ENCODE peak calls at places on chromosomes 6 and 20, in nine cellular contexts. Q, G, J, B, P, Z, N, K and X are unnamed samples.

GRCh38 chr6:116695398-116695797 is 14.4 kb downstream of the KPNA5 start:
- DNase-seq in Q (no peak), G (no peak), J (no peak), B (no peak), P (no peak), Z (no peak), N (no peak), K (peak; percentile 20), X (peak; percentile 24)

GRCh38 chr6:161722394-161722793 is 448.5 kb upstream of the AGPAT4 start:
- DNase-seq in Q (no peak), G (no peak), J (no peak), B (no peak), P (no peak), Z (no peak), N (no peak), K (no peak), X (no peak)

GRCh38 chr20:41032243-41032642 is 3.6 kb downstream of the TOP1 start:
- DNase-seq in Q (peak; percentile 71), G (no peak), J (no peak), B (no peak), P (peak; percentile 29), Z (no peak), N (no peak), K (no peak), X (no peak)

GRCh38 chr6:33869826-33870423 is 66.1 kb upstream of the MLN start:
- DNase-seq in Q (no peak), G (no peak), J (no peak), B (peak; percentile 52), P (no peak), Z (no peak), N (no peak), K (no peak), X (no peak)

GRCh38 chr6:167684276-167685104 is 142.2 kb upstream of the AFDN start:
- DNase-seq in Q (no peak), G (no peak), J (no peak), B (no peak), P (no peak), Z (no peak), N (no peak), K (no peak), X (no peak)

GRCh38 chr20:61903575-61904340 is 161.9 kb downstream of the TAF4 start:
- DNase-seq in Q (no peak), G (no peak), J (no peak), B (peak; percentile 71), P (no peak), Z (no peak), N (no peak), K (no peak), X (no peak)

GRCh38 chr20:39059036-39059435 is 96.9 kb downstream of the DHX35 start:
- DNase-seq in Q (no peak), G (no peak), J (no peak), B (no peak), P (no peak), Z (no peak), N (no peak), K (no peak), X (no peak)

GRCh38 chr6:160972111-160972510 is 19.5 kb upstream of the MAP3K4 start:
- DNase-seq in Q (peak; percentile 97), G (no peak), J (no peak), B (no peak), P (peak; percentile 96), Z (no peak), N (no peak), K (no peak), X (peak; percentile 34)

GRCh38 chr6:75932067-75932466 is 140.4 kb downstream of the IMPG1 start:
- DNase-seq in Q (peak; percentile 4), G (peak; percentile 73), J (no peak), B (no peak), P (peak; percentile 19), Z (no peak), N (peak; percentile 34), K (no peak), X (peak; percentile 47)

GRCh38 chr6:53299331-53299835 is 49.4 kb downstream of the ELOVL5 start:
- DNase-seq in Q (no peak), G (no peak), J (no peak), B (no peak), P (no peak), Z (no peak), N (no peak), K (no peak), X (no peak)

GRCh38 chr6:125939796-125940195 is 16.8 kb upstream of the HINT3 start:
- DNase-seq in Q (no peak), G (no peak), J (no peak), B (no peak), P (no peak), Z (no peak), N (no peak), K (no peak), X (no peak)

GRCh38 chr6:53306819-53307347 is 41.9 kb downstream of the ELOVL5 start:
- DNase-seq in Q (peak; percentile 49), G (no peak), J (no peak), B (no peak), P (peak; percentile 93), Z (no peak), N (no peak), K (peak; percentile 80), X (peak; percentile 70)

GRCh38 chr20:31788578-31788977 is 30.6 kb upstream of the MYLK2 start:
- DNase-seq in Q (peak; percentile 28), G (no peak), J (no peak), B (no peak), P (no peak), Z (no peak), N (no peak), K (no peak), X (no peak)

GRCh38 chr20:48189177-48189576 is 403.9 kb upstream of the SULF2 start:
- DNase-seq in Q (no peak), G (no peak), J (no peak), B (no peak), P (peak; percentile 86), Z (no peak), N (no peak), K (no peak), X (peak; percentile 25)

GRCh38 chr6:157832250-157832967 is 9.4 kb downstream of the SNX9 start:
- DNase-seq in Q (peak; percentile 56), G (no peak), J (no peak), B (no peak), P (peak; percentile 37), Z (no peak), N (no peak), K (no peak), X (no peak)

GRCh38 chr6:33613146-33613793 is 7.9 kb upstream of the ITPR3 start:
- DNase-seq in Q (peak; percentile 49), G (no peak), J (no peak), B (no peak), P (no peak), Z (no peak), N (no peak), K (no peak), X (no peak)

DNA sequence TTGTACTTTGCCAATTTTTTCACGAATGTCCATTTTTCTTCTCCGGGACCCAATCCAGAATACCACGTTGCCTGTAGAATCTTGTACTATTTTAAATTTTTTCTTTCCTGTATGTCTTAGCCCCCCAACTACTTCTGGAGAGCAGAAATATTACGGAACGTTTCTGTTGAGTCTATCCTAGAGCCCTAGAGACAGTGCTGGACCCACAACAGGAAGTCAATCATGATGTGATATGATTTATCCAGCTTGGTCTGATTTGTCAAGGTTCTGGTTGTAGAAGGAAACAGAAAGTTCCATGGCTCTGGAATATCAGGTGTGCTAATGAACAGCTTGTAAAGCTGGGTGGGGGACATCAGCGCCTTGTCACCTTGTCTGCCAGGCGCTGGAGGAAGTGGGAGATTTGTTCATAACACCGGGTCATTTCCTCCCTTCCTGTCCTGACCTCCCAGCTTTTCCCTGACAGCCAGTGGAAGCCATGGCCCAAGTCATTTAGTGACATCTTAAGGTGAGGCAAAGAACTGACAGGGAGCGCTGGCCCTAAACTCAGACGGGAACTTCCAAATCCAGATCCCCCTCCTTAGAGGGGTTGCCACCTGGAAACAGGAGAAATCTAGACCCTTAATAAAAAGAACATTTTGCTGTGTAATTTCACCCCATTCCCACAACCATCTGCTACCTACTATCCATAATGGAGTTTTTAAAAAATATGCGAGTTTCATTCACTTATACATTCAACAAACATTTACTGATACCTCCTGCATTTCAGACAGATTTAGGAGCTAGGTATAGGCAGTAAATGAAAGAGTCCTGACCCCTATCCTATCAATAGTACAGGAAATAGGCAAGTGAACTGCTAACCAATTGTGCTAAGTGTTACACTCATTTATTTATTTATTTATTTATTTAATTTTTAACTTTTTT is 130.5 kb downstream of the ZFP64 start:
- DNase-seq in Q (no peak), G (peak; percentile 33), J (no peak), B (no peak), P (peak; percentile 16), Z (no peak), N (peak; percentile 12), K (no peak), X (no peak)
- TF ChIP-seq CTCF in Q (peak; percentile 45), G (peak; percentile 37), J (no peak), B (no peak), P (peak; percentile 50), Z (no peak), N (peak; percentile 44), K (no peak), X (no peak)

DNA sequence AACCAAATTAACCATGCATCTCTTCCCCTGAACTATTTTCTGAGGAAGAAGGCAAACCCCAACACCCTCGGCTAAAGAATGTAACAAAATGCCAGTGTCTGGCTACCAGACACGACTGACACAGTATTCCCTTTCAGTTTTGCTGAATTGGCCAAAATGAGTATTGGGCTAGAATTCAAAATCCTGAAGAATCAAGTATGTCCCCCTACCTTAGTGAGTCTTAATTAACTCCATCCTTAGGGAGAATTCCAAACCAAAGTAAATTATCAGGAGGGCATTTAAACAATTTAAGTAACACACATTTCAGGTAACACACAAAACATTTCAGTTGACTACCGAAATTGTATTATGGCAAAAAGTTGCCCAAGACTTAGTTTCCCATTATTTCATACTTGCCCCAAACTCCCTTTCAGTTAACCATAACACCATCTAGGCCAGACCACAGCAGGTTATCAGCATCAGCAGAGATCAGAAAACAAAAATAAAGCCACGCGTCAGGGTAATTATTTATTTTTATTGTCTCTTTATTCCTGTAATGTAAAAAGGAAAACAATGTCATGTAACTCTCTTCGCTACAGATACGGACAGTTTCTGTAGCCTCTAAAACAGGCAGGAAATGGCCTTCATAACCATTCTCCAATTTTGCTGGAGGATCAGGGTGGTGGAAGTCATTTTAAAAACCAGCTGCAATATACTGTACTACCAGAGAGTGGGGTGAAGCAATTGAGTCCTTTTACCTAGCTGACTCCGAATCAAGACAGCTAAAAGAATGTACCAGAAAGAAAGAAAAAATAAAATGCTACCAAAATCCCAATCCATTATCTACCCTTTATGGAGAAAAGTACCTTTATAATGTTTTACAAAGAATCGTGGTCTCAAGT is 1.9 kb downstream of the SNX5 start:
- DNase-seq in Q (peak; percentile 42), G (no peak), J (no peak), B (no peak), P (peak; percentile 46), Z (no peak), N (no peak), K (no peak), X (peak; percentile 72)
- TF ChIP-seq CTCF in Q (peak; percentile 27), G (no peak), J (no peak), B (no peak), P (peak; percentile 12), Z (no peak), N (peak; percentile 37), K (peak; percentile 27), X (no peak)

GRCh38 chr6:36657265-36657664 is 21.2 kb upstream of the CDKN1A start:
- DNase-seq in Q (no peak), G (no peak), J (no peak), B (no peak), P (no peak), Z (no peak), N (no peak), K (no peak), X (no peak)
- TF ChIP-seq CTCF in Q (no peak), G (no peak), J (no peak), B (no peak), P (no peak), Z (no peak), N (no peak), K (peak; percentile 1), X (peak; percentile 1)

GRCh38 chr20:6599876-6600275 is 167.6 kb upstream of the BMP2 start:
- DNase-seq in Q (peak; percentile 5), G (no peak), J (no peak), B (no peak), P (no peak), Z (no peak), N (no peak), K (no peak), X (no peak)
- TF ChIP-seq CTCF in Q (no peak), G (no peak), J (no peak), B (no peak), P (no peak), Z (no peak), N (no peak), K (no peak), X (no peak)